ENCODE peak calls at places on chromosomes 13 and 19, in ten cellular contexts. One of them, this sample, is unnamed.
A peak's percentile ranks its signal among the peaks of the same experiment; 100 is the strongest.

GRCh38 chr13:100650321-100650720 is 24.3 kb downstream of the TMTC4 start:
- DNase-seq in lower leg skin: no peak
- DNase-seq in transverse colon: no peak
- DNase-seq in T-helper 17 cell: no peak
- DNase-seq in bronchial epithelial cell: no peak
- DNase-seq in glomerular endothelial cell: no peak
- DNase-seq in midbrain: peak; percentile 84
- DNase-seq in stimulated activated CD8-positive, alpha-beta memory T cell treated with anti-CD3 and anti-CD28 coated beads, Interleukin-15, amount 100 ng/mL, for 1 hour: no peak
- DNase-seq in NCI-H1436: no peak
- DNase-seq in T1000: no peak
- DNase-seq in this sample: no peak

GRCh38 chr13:46926856-46927625 is 30.2 kb upstream of the HTR2A start:
- DNase-seq in midbrain: no peak
- DNase-seq in stimulated activated CD8-positive, alpha-beta memory T cell treated with anti-CD3 and anti-CD28 coated beads, Interleukin-15, amount 100 ng/mL, for 1 hour: no peak
- DNase-seq in transverse colon: no peak
- DNase-seq in NCI-H1436: no peak
- DNase-seq in bronchial epithelial cell: no peak
- DNase-seq in T-helper 17 cell: no peak
- DNase-seq in glomerular endothelial cell: no peak
- DNase-seq in lower leg skin: no peak
- DNase-seq in T1000: no peak
- DNase-seq in this sample: peak; percentile 32

GRCh38 chr19:3668331-3669133 is 31.7 kb downstream of the PIP5K1C start:
- DNase-seq in transverse colon: no peak
- DNase-seq in lower leg skin: no peak
- DNase-seq in NCI-H1436: no peak
- DNase-seq in T1000: no peak
- DNase-seq in midbrain: no peak
- DNase-seq in bronchial epithelial cell: no peak
- DNase-seq in T-helper 17 cell: no peak
- DNase-seq in glomerular endothelial cell: no peak
- DNase-seq in stimulated activated CD8-positive, alpha-beta memory T cell treated with anti-CD3 and anti-CD28 coated beads, Interleukin-15, amount 100 ng/mL, for 1 hour: no peak
- DNase-seq in this sample: no peak

GRCh38 chr13:98798849-98799645 is 46.6 kb upstream of the SLC15A1 start:
- DNase-seq in T1000: no peak
- DNase-seq in stimulated activated CD8-positive, alpha-beta memory T cell treated with anti-CD3 and anti-CD28 coated beads, Interleukin-15, amount 100 ng/mL, for 1 hour: no peak
- DNase-seq in transverse colon: no peak
- DNase-seq in lower leg skin: no peak
- DNase-seq in T-helper 17 cell: no peak
- DNase-seq in NCI-H1436: no peak
- DNase-seq in midbrain: no peak
- DNase-seq in bronchial epithelial cell: no peak
- DNase-seq in glomerular endothelial cell: no peak
- DNase-seq in this sample: no peak

GRCh38 chr13:26698392-26699196 is 62.0 kb downstream of the GPR12 start:
- DNase-seq in lower leg skin: peak; percentile 98
- DNase-seq in bronchial epithelial cell: peak; percentile 70
- DNase-seq in midbrain: peak; percentile 88
- DNase-seq in transverse colon: peak; percentile 85
- DNase-seq in T1000: peak; percentile 58
- DNase-seq in NCI-H1436: peak; percentile 46
- DNase-seq in stimulated activated CD8-positive, alpha-beta memory T cell treated with anti-CD3 and anti-CD28 coated beads, Interleukin-15, amount 100 ng/mL, for 1 hour: peak; percentile 68
- DNase-seq in T-helper 17 cell: peak; percentile 72
- DNase-seq in glomerular endothelial cell: peak; percentile 48
- DNase-seq in this sample: peak; percentile 79

GRCh38 chr13:97884707-97885468 is 68.6 kb upstream of the IPO5 start:
- DNase-seq in T1000: no peak
- DNase-seq in midbrain: no peak
- DNase-seq in bronchial epithelial cell: no peak
- DNase-seq in transverse colon: no peak
- DNase-seq in T-helper 17 cell: no peak
- DNase-seq in stimulated activated CD8-positive, alpha-beta memory T cell treated with anti-CD3 and anti-CD28 coated beads, Interleukin-15, amount 100 ng/mL, for 1 hour: no peak
- DNase-seq in glomerular endothelial cell: no peak
- DNase-seq in NCI-H1436: no peak
- DNase-seq in lower leg skin: no peak
- DNase-seq in this sample: no peak

GRCh38 chr13:20460744-20461143 is 64.9 kb downstream of the CRYL1 start:
- DNase-seq in T-helper 17 cell: no peak
- DNase-seq in T1000: no peak
- DNase-seq in midbrain: no peak
- DNase-seq in stimulated activated CD8-positive, alpha-beta memory T cell treated with anti-CD3 and anti-CD28 coated beads, Interleukin-15, amount 100 ng/mL, for 1 hour: no peak
- DNase-seq in bronchial epithelial cell: no peak
- DNase-seq in lower leg skin: no peak
- DNase-seq in glomerular endothelial cell: no peak
- DNase-seq in transverse colon: no peak
- DNase-seq in NCI-H1436: no peak
- DNase-seq in this sample: no peak

GRCh38 chr19:1408300-1409203 is 1.2 kb downstream of the DAZAP1 start:
- DNase-seq in NCI-H1436: no peak
- DNase-seq in bronchial epithelial cell: no peak
- DNase-seq in stimulated activated CD8-positive, alpha-beta memory T cell treated with anti-CD3 and anti-CD28 coated beads, Interleukin-15, amount 100 ng/mL, for 1 hour: no peak
- DNase-seq in glomerular endothelial cell: no peak
- DNase-seq in lower leg skin: no peak
- DNase-seq in T1000: no peak
- DNase-seq in transverse colon: peak; percentile 55
- DNase-seq in T-helper 17 cell: peak; percentile 57
- DNase-seq in midbrain: peak; percentile 33
- DNase-seq in this sample: no peak

GRCh38 chr19:33641261-33641660 is 19.5 kb downstream of the CHST8 start:
- DNase-seq in lower leg skin: no peak
- DNase-seq in bronchial epithelial cell: no peak
- DNase-seq in T-helper 17 cell: no peak
- DNase-seq in glomerular endothelial cell: no peak
- DNase-seq in transverse colon: no peak
- DNase-seq in stimulated activated CD8-positive, alpha-beta memory T cell treated with anti-CD3 and anti-CD28 coated beads, Interleukin-15, amount 100 ng/mL, for 1 hour: no peak
- DNase-seq in midbrain: no peak
- DNase-seq in NCI-H1436: no peak
- DNase-seq in T1000: no peak
- DNase-seq in this sample: no peak

This sample was measured in HT1080.